ENCODE peak calls at places on chromosome 12, in nine cellular contexts. One of them, this sample, is unnamed.

GRCh38 chr12:92002195-92002649 is 143.4 kb downstream of the BTG1 start:
- DNase-seq in GM13976: no peak
- DNase-seq in activated CD4-positive, CD25-positive, alpha-beta regulatory T cell treated with anti-CD3 and anti-CD28 coated beads, Interleukin-2, amount 50 U/mL, for 16 hours: no peak
- DNase-seq in CD8-positive, alpha-beta memory T cell: no peak
- DNase-seq in RPMI7951: no peak
- DNase-seq in stimulated activated CD8-positive, alpha-beta memory T cell treated with anti-CD3 and anti-CD28 coated beads, Interleukin-2, amount 100 ng/mL, for 1 hour: no peak
- DNase-seq in stimulated activated CD4-positive, alpha-beta T cell treated with anti-CD3 and anti-CD28 coated beads, TNF-alpha, amount 100 ng/mL, for 24 hours: no peak
- DNase-seq in T-helper 17 cell: no peak
- DNase-seq in mammary epithelial cell: no peak
- DNase-seq in this sample: no peak

GRCh38 chr12:132764231-132764630 is 2.6 kb upstream of the ANKLE2 start:
- DNase-seq in activated CD4-positive, CD25-positive, alpha-beta regulatory T cell treated with anti-CD3 and anti-CD28 coated beads, Interleukin-2, amount 50 U/mL, for 16 hours: no peak
- DNase-seq in GM13976: no peak
- DNase-seq in CD8-positive, alpha-beta memory T cell: no peak
- DNase-seq in RPMI7951: no peak
- DNase-seq in stimulated activated CD8-positive, alpha-beta memory T cell treated with anti-CD3 and anti-CD28 coated beads, Interleukin-2, amount 100 ng/mL, for 1 hour: no peak
- DNase-seq in T-helper 17 cell: no peak
- DNase-seq in mammary epithelial cell: no peak
- DNase-seq in stimulated activated CD4-positive, alpha-beta T cell treated with anti-CD3 and anti-CD28 coated beads, TNF-alpha, amount 100 ng/mL, for 24 hours: no peak
- DNase-seq in this sample: no peak

GRCh38 chr12:8779281-8779680 is 43.1 kb upstream of the A2ML1 start:
- DNase-seq in GM13976: no peak
- DNase-seq in RPMI7951: no peak
- DNase-seq in stimulated activated CD4-positive, alpha-beta T cell treated with anti-CD3 and anti-CD28 coated beads, TNF-alpha, amount 100 ng/mL, for 24 hours: no peak
- DNase-seq in stimulated activated CD8-positive, alpha-beta memory T cell treated with anti-CD3 and anti-CD28 coated beads, Interleukin-2, amount 100 ng/mL, for 1 hour: no peak
- DNase-seq in mammary epithelial cell: no peak
- DNase-seq in activated CD4-positive, CD25-positive, alpha-beta regulatory T cell treated with anti-CD3 and anti-CD28 coated beads, Interleukin-2, amount 50 U/mL, for 16 hours: no peak
- DNase-seq in CD8-positive, alpha-beta memory T cell: no peak
- DNase-seq in T-helper 17 cell: no peak
- DNase-seq in this sample: no peak

GRCh38 chr12:92546259-92546825 is 156.4 kb upstream of the PLEKHG7 start:
- DNase-seq in T-helper 17 cell: no peak
- DNase-seq in mammary epithelial cell: no peak
- DNase-seq in GM13976: no peak
- DNase-seq in CD8-positive, alpha-beta memory T cell: no peak
- DNase-seq in RPMI7951: no peak
- DNase-seq in activated CD4-positive, CD25-positive, alpha-beta regulatory T cell treated with anti-CD3 and anti-CD28 coated beads, Interleukin-2, amount 50 U/mL, for 16 hours: no peak
- DNase-seq in stimulated activated CD8-positive, alpha-beta memory T cell treated with anti-CD3 and anti-CD28 coated beads, Interleukin-2, amount 100 ng/mL, for 1 hour: no peak
- DNase-seq in stimulated activated CD4-positive, alpha-beta T cell treated with anti-CD3 and anti-CD28 coated beads, TNF-alpha, amount 100 ng/mL, for 24 hours: no peak
- DNase-seq in this sample: no peak

GRCh38 chr12:118417942-118418341 is 41.6 kb downstream of the SUDS3 start:
- DNase-seq in RPMI7951: no peak
- DNase-seq in activated CD4-positive, CD25-positive, alpha-beta regulatory T cell treated with anti-CD3 and anti-CD28 coated beads, Interleukin-2, amount 50 U/mL, for 16 hours: no peak
- DNase-seq in T-helper 17 cell: no peak
- DNase-seq in GM13976: no peak
- DNase-seq in CD8-positive, alpha-beta memory T cell: no peak
- DNase-seq in stimulated activated CD4-positive, alpha-beta T cell treated with anti-CD3 and anti-CD28 coated beads, TNF-alpha, amount 100 ng/mL, for 24 hours: no peak
- DNase-seq in stimulated activated CD8-positive, alpha-beta memory T cell treated with anti-CD3 and anti-CD28 coated beads, Interleukin-2, amount 100 ng/mL, for 1 hour: no peak
- DNase-seq in mammary epithelial cell: no peak
- DNase-seq in this sample: no peak

GRCh38 chr12:7833831-7834230 is 38.9 kb downstream of the SLC2A14 start:
- DNase-seq in stimulated activated CD4-positive, alpha-beta T cell treated with anti-CD3 and anti-CD28 coated beads, TNF-alpha, amount 100 ng/mL, for 24 hours: no peak
- DNase-seq in T-helper 17 cell: no peak
- DNase-seq in CD8-positive, alpha-beta memory T cell: no peak
- DNase-seq in RPMI7951: peak; percentile 4
- DNase-seq in activated CD4-positive, CD25-positive, alpha-beta regulatory T cell treated with anti-CD3 and anti-CD28 coated beads, Interleukin-2, amount 50 U/mL, for 16 hours: no peak
- DNase-seq in stimulated activated CD8-positive, alpha-beta memory T cell treated with anti-CD3 and anti-CD28 coated beads, Interleukin-2, amount 100 ng/mL, for 1 hour: no peak
- DNase-seq in mammary epithelial cell: no peak
- DNase-seq in GM13976: no peak
- DNase-seq in this sample: no peak

GRCh38 chr12:20154060-20154459 is 214.3 kb upstream of the PDE3A start:
- DNase-seq in GM13976: no peak
- DNase-seq in T-helper 17 cell: no peak
- DNase-seq in RPMI7951: peak; percentile 41
- DNase-seq in CD8-positive, alpha-beta memory T cell: no peak
- DNase-seq in stimulated activated CD8-positive, alpha-beta memory T cell treated with anti-CD3 and anti-CD28 coated beads, Interleukin-2, amount 100 ng/mL, for 1 hour: no peak
- DNase-seq in mammary epithelial cell: no peak
- DNase-seq in stimulated activated CD4-positive, alpha-beta T cell treated with anti-CD3 and anti-CD28 coated beads, TNF-alpha, amount 100 ng/mL, for 24 hours: no peak
- DNase-seq in activated CD4-positive, CD25-positive, alpha-beta regulatory T cell treated with anti-CD3 and anti-CD28 coated beads, Interleukin-2, amount 50 U/mL, for 16 hours: no peak
- DNase-seq in this sample: no peak

GRCh38 chr12:24596768-24597388 is 352.0 kb downstream of the BCAT1 start:
- DNase-seq in activated CD4-positive, CD25-positive, alpha-beta regulatory T cell treated with anti-CD3 and anti-CD28 coated beads, Interleukin-2, amount 50 U/mL, for 16 hours: no peak
- DNase-seq in GM13976: peak; percentile 31
- DNase-seq in CD8-positive, alpha-beta memory T cell: no peak
- DNase-seq in RPMI7951: peak; percentile 42
- DNase-seq in mammary epithelial cell: peak; percentile 20
- DNase-seq in stimulated activated CD8-positive, alpha-beta memory T cell treated with anti-CD3 and anti-CD28 coated beads, Interleukin-2, amount 100 ng/mL, for 1 hour: no peak
- DNase-seq in T-helper 17 cell: no peak
- DNase-seq in stimulated activated CD4-positive, alpha-beta T cell treated with anti-CD3 and anti-CD28 coated beads, TNF-alpha, amount 100 ng/mL, for 24 hours: no peak
- DNase-seq in this sample: peak; percentile 74

GRCh38 chr12:100450726-100451125 is 22.9 kb upstream of the NR1H4 start:
- DNase-seq in T-helper 17 cell: no peak
- DNase-seq in mammary epithelial cell: no peak
- DNase-seq in activated CD4-positive, CD25-positive, alpha-beta regulatory T cell treated with anti-CD3 and anti-CD28 coated beads, Interleukin-2, amount 50 U/mL, for 16 hours: no peak
- DNase-seq in GM13976: no peak
- DNase-seq in stimulated activated CD8-positive, alpha-beta memory T cell treated with anti-CD3 and anti-CD28 coated beads, Interleukin-2, amount 100 ng/mL, for 1 hour: no peak
- DNase-seq in RPMI7951: no peak
- DNase-seq in stimulated activated CD4-positive, alpha-beta T cell treated with anti-CD3 and anti-CD28 coated beads, TNF-alpha, amount 100 ng/mL, for 24 hours: no peak
- DNase-seq in CD8-positive, alpha-beta memory T cell: no peak
- DNase-seq in this sample: no peak

GRCh38 chr12:100752841-100753240 is 41.7 kb upstream of the ANO4 start:
- DNase-seq in GM13976: no peak
- DNase-seq in stimulated activated CD4-positive, alpha-beta T cell treated with anti-CD3 and anti-CD28 coated beads, TNF-alpha, amount 100 ng/mL, for 24 hours: no peak
- DNase-seq in CD8-positive, alpha-beta memory T cell: no peak
- DNase-seq in mammary epithelial cell: peak; percentile 65
- DNase-seq in T-helper 17 cell: no peak
- DNase-seq in activated CD4-positive, CD25-positive, alpha-beta regulatory T cell treated with anti-CD3 and anti-CD28 coated beads, Interleukin-2, amount 50 U/mL, for 16 hours: no peak
- DNase-seq in stimulated activated CD8-positive, alpha-beta memory T cell treated with anti-CD3 and anti-CD28 coated beads, Interleukin-2, amount 100 ng/mL, for 1 hour: no peak
- DNase-seq in RPMI7951: no peak
- DNase-seq in this sample: no peak

GRCh38 chr12:76757694-76758093 is 6.2 kb upstream of the ZDHHC17 start:
- DNase-seq in T-helper 17 cell: no peak
- DNase-seq in mammary epithelial cell: peak; percentile 22
- DNase-seq in CD8-positive, alpha-beta memory T cell: no peak
- DNase-seq in stimulated activated CD4-positive, alpha-beta T cell treated with anti-CD3 and anti-CD28 coated beads, TNF-alpha, amount 100 ng/mL, for 24 hours: no peak
- DNase-seq in GM13976: no peak
- DNase-seq in stimulated activated CD8-positive, alpha-beta memory T cell treated with anti-CD3 and anti-CD28 coated beads, Interleukin-2, amount 100 ng/mL, for 1 hour: no peak
- DNase-seq in activated CD4-positive, CD25-positive, alpha-beta regulatory T cell treated with anti-CD3 and anti-CD28 coated beads, Interleukin-2, amount 50 U/mL, for 16 hours: no peak
- DNase-seq in RPMI7951: peak; percentile 18
- DNase-seq in this sample: no peak

GRCh38 chr12:59708059-59708458 is 112.2 kb downstream of the SLC16A7 start:
- DNase-seq in RPMI7951: peak; percentile 55
- DNase-seq in CD8-positive, alpha-beta memory T cell: no peak
- DNase-seq in GM13976: no peak
- DNase-seq in T-helper 17 cell: no peak
- DNase-seq in stimulated activated CD8-positive, alpha-beta memory T cell treated with anti-CD3 and anti-CD28 coated beads, Interleukin-2, amount 100 ng/mL, for 1 hour: no peak
- DNase-seq in stimulated activated CD4-positive, alpha-beta T cell treated with anti-CD3 and anti-CD28 coated beads, TNF-alpha, amount 100 ng/mL, for 24 hours: no peak
- DNase-seq in mammary epithelial cell: peak; percentile 67
- DNase-seq in activated CD4-positive, CD25-positive, alpha-beta regulatory T cell treated with anti-CD3 and anti-CD28 coated beads, Interleukin-2, amount 50 U/mL, for 16 hours: no peak
- DNase-seq in this sample: no peak

GRCh38 chr12:70094467-70094866 is 148.8 kb upstream of the CNOT2 start:
- DNase-seq in RPMI7951: no peak
- DNase-seq in GM13976: no peak
- DNase-seq in stimulated activated CD8-positive, alpha-beta memory T cell treated with anti-CD3 and anti-CD28 coated beads, Interleukin-2, amount 100 ng/mL, for 1 hour: no peak
- DNase-seq in T-helper 17 cell: no peak
- DNase-seq in stimulated activated CD4-positive, alpha-beta T cell treated with anti-CD3 and anti-CD28 coated beads, TNF-alpha, amount 100 ng/mL, for 24 hours: no peak
- DNase-seq in mammary epithelial cell: no peak
- DNase-seq in activated CD4-positive, CD25-positive, alpha-beta regulatory T cell treated with anti-CD3 and anti-CD28 coated beads, Interleukin-2, amount 50 U/mL, for 16 hours: no peak
- DNase-seq in CD8-positive, alpha-beta memory T cell: no peak
- DNase-seq in this sample: no peak

GRCh38 chr12:49624919-49625577 is 1.7 kb downstream of the PRPF40B start:
- DNase-seq in RPMI7951: peak; percentile 60
- DNase-seq in stimulated activated CD8-positive, alpha-beta memory T cell treated with anti-CD3 and anti-CD28 coated beads, Interleukin-2, amount 100 ng/mL, for 1 hour: no peak
- DNase-seq in GM13976: no peak
- DNase-seq in CD8-positive, alpha-beta memory T cell: no peak
- DNase-seq in stimulated activated CD4-positive, alpha-beta T cell treated with anti-CD3 and anti-CD28 coated beads, TNF-alpha, amount 100 ng/mL, for 24 hours: no peak
- DNase-seq in mammary epithelial cell: peak; percentile 92
- DNase-seq in activated CD4-positive, CD25-positive, alpha-beta regulatory T cell treated with anti-CD3 and anti-CD28 coated beads, Interleukin-2, amount 50 U/mL, for 16 hours: no peak
- DNase-seq in T-helper 17 cell: no peak
- DNase-seq in this sample: no peak

GRCh38 chr12:1443421-1444141 is 150.8 kb downstream of the FBXL14 start:
- DNase-seq in CD8-positive, alpha-beta memory T cell: no peak
- DNase-seq in activated CD4-positive, CD25-positive, alpha-beta regulatory T cell treated with anti-CD3 and anti-CD28 coated beads, Interleukin-2, amount 50 U/mL, for 16 hours: no peak
- DNase-seq in RPMI7951: peak; percentile 4
- DNase-seq in stimulated activated CD8-positive, alpha-beta memory T cell treated with anti-CD3 and anti-CD28 coated beads, Interleukin-2, amount 100 ng/mL, for 1 hour: no peak
- DNase-seq in T-helper 17 cell: no peak
- DNase-seq in mammary epithelial cell: peak; percentile 78
- DNase-seq in GM13976: no peak
- DNase-seq in stimulated activated CD4-positive, alpha-beta T cell treated with anti-CD3 and anti-CD28 coated beads, TNF-alpha, amount 100 ng/mL, for 24 hours: no peak
- DNase-seq in this sample: no peak

GRCh38 chr12:52944683-52945388 is 4.1 kb upstream of the KRT18 start:
- DNase-seq in activated CD4-positive, CD25-positive, alpha-beta regulatory T cell treated with anti-CD3 and anti-CD28 coated beads, Interleukin-2, amount 50 U/mL, for 16 hours: no peak
- DNase-seq in stimulated activated CD4-positive, alpha-beta T cell treated with anti-CD3 and anti-CD28 coated beads, TNF-alpha, amount 100 ng/mL, for 24 hours: no peak
- DNase-seq in GM13976: no peak
- DNase-seq in mammary epithelial cell: no peak
- DNase-seq in stimulated activated CD8-positive, alpha-beta memory T cell treated with anti-CD3 and anti-CD28 coated beads, Interleukin-2, amount 100 ng/mL, for 1 hour: no peak
- DNase-seq in CD8-positive, alpha-beta memory T cell: no peak
- DNase-seq in RPMI7951: no peak
- DNase-seq in T-helper 17 cell: no peak
- DNase-seq in this sample: no peak

GRCh38 chr12:104823985-104824441 is 134.1 kb downstream of the SLC41A2 start:
- DNase-seq in activated CD4-positive, CD25-positive, alpha-beta regulatory T cell treated with anti-CD3 and anti-CD28 coated beads, Interleukin-2, amount 50 U/mL, for 16 hours: no peak
- DNase-seq in mammary epithelial cell: no peak
- DNase-seq in stimulated activated CD8-positive, alpha-beta memory T cell treated with anti-CD3 and anti-CD28 coated beads, Interleukin-2, amount 100 ng/mL, for 1 hour: no peak
- DNase-seq in CD8-positive, alpha-beta memory T cell: no peak
- DNase-seq in T-helper 17 cell: no peak
- DNase-seq in RPMI7951: no peak
- DNase-seq in GM13976: no peak
- DNase-seq in stimulated activated CD4-positive, alpha-beta T cell treated with anti-CD3 and anti-CD28 coated beads, TNF-alpha, amount 100 ng/mL, for 24 hours: no peak
- DNase-seq in this sample: no peak

GRCh38 chr12:21054334-21054733 is 76.7 kb upstream of the SLCO1B1 start:
- DNase-seq in CD8-positive, alpha-beta memory T cell: no peak
- DNase-seq in mammary epithelial cell: no peak
- DNase-seq in GM13976: no peak
- DNase-seq in RPMI7951: no peak
- DNase-seq in activated CD4-positive, CD25-positive, alpha-beta regulatory T cell treated with anti-CD3 and anti-CD28 coated beads, Interleukin-2, amount 50 U/mL, for 16 hours: no peak
- DNase-seq in T-helper 17 cell: no peak
- DNase-seq in stimulated activated CD8-positive, alpha-beta memory T cell treated with anti-CD3 and anti-CD28 coated beads, Interleukin-2, amount 100 ng/mL, for 1 hour: no peak
- DNase-seq in stimulated activated CD4-positive, alpha-beta T cell treated with anti-CD3 and anti-CD28 coated beads, TNF-alpha, amount 100 ng/mL, for 24 hours: no peak
- DNase-seq in this sample: no peak

GRCh38 chr12:132543298-132544172 is 53.6 kb downstream of the FBRSL1 start:
- DNase-seq in stimulated activated CD4-positive, alpha-beta T cell treated with anti-CD3 and anti-CD28 coated beads, TNF-alpha, amount 100 ng/mL, for 24 hours: no peak
- DNase-seq in CD8-positive, alpha-beta memory T cell: no peak
- DNase-seq in T-helper 17 cell: no peak
- DNase-seq in mammary epithelial cell: no peak
- DNase-seq in RPMI7951: no peak
- DNase-seq in stimulated activated CD8-positive, alpha-beta memory T cell treated with anti-CD3 and anti-CD28 coated beads, Interleukin-2, amount 100 ng/mL, for 1 hour: no peak
- DNase-seq in GM13976: no peak
- DNase-seq in activated CD4-positive, CD25-positive, alpha-beta regulatory T cell treated with anti-CD3 and anti-CD28 coated beads, Interleukin-2, amount 50 U/mL, for 16 hours: no peak
- DNase-seq in this sample: no peak

GRCh38 chr12:123828120-123828519 is 66.0 kb downstream of the DNAH10 start:
- DNase-seq in stimulated activated CD4-positive, alpha-beta T cell treated with anti-CD3 and anti-CD28 coated beads, TNF-alpha, amount 100 ng/mL, for 24 hours: no peak
- DNase-seq in RPMI7951: no peak
- DNase-seq in T-helper 17 cell: no peak
- DNase-seq in mammary epithelial cell: no peak
- DNase-seq in stimulated activated CD8-positive, alpha-beta memory T cell treated with anti-CD3 and anti-CD28 coated beads, Interleukin-2, amount 100 ng/mL, for 1 hour: no peak
- DNase-seq in CD8-positive, alpha-beta memory T cell: no peak
- DNase-seq in activated CD4-positive, CD25-positive, alpha-beta regulatory T cell treated with anti-CD3 and anti-CD28 coated beads, Interleukin-2, amount 50 U/mL, for 16 hours: no peak
- DNase-seq in GM13976: no peak
- DNase-seq in this sample: no peak

GRCh38 chr12:107951024-107951423 is 176.5 kb downstream of the ASCL4 start:
- DNase-seq in stimulated activated CD8-positive, alpha-beta memory T cell treated with anti-CD3 and anti-CD28 coated beads, Interleukin-2, amount 100 ng/mL, for 1 hour: no peak
- DNase-seq in mammary epithelial cell: no peak
- DNase-seq in activated CD4-positive, CD25-positive, alpha-beta regulatory T cell treated with anti-CD3 and anti-CD28 coated beads, Interleukin-2, amount 50 U/mL, for 16 hours: no peak
- DNase-seq in stimulated activated CD4-positive, alpha-beta T cell treated with anti-CD3 and anti-CD28 coated beads, TNF-alpha, amount 100 ng/mL, for 24 hours: no peak
- DNase-seq in T-helper 17 cell: no peak
- DNase-seq in GM13976: no peak
- DNase-seq in RPMI7951: no peak
- DNase-seq in CD8-positive, alpha-beta memory T cell: no peak
- DNase-seq in this sample: no peak

GRCh38 chr12:102300824-102301461 is 103.3 kb upstream of the PMCH start:
- DNase-seq in stimulated activated CD8-positive, alpha-beta memory T cell treated with anti-CD3 and anti-CD28 coated beads, Interleukin-2, amount 100 ng/mL, for 1 hour: no peak
- DNase-seq in CD8-positive, alpha-beta memory T cell: no peak
- DNase-seq in stimulated activated CD4-positive, alpha-beta T cell treated with anti-CD3 and anti-CD28 coated beads, TNF-alpha, amount 100 ng/mL, for 24 hours: no peak
- DNase-seq in mammary epithelial cell: peak; percentile 63
- DNase-seq in GM13976: peak; percentile 34
- DNase-seq in activated CD4-positive, CD25-positive, alpha-beta regulatory T cell treated with anti-CD3 and anti-CD28 coated beads, Interleukin-2, amount 50 U/mL, for 16 hours: no peak
- DNase-seq in T-helper 17 cell: no peak
- DNase-seq in RPMI7951: peak; percentile 8
- DNase-seq in this sample: peak; percentile 79

GRCh38 chr12:70543444-70543843 is 93.8 kb downstream of the PTPRB start:
- DNase-seq in activated CD4-positive, CD25-positive, alpha-beta regulatory T cell treated with anti-CD3 and anti-CD28 coated beads, Interleukin-2, amount 50 U/mL, for 16 hours: no peak
- DNase-seq in CD8-positive, alpha-beta memory T cell: no peak
- DNase-seq in T-helper 17 cell: no peak
- DNase-seq in mammary epithelial cell: peak; percentile 89
- DNase-seq in RPMI7951: peak; percentile 87
- DNase-seq in stimulated activated CD8-positive, alpha-beta memory T cell treated with anti-CD3 and anti-CD28 coated beads, Interleukin-2, amount 100 ng/mL, for 1 hour: no peak
- DNase-seq in stimulated activated CD4-positive, alpha-beta T cell treated with anti-CD3 and anti-CD28 coated beads, TNF-alpha, amount 100 ng/mL, for 24 hours: no peak
- DNase-seq in GM13976: no peak
- DNase-seq in this sample: peak; percentile 8

GRCh38 chr12:104385510-104385909 is 71.2 kb upstream of the CHST11 start:
- DNase-seq in stimulated activated CD4-positive, alpha-beta T cell treated with anti-CD3 and anti-CD28 coated beads, TNF-alpha, amount 100 ng/mL, for 24 hours: no peak
- DNase-seq in activated CD4-positive, CD25-positive, alpha-beta regulatory T cell treated with anti-CD3 and anti-CD28 coated beads, Interleukin-2, amount 50 U/mL, for 16 hours: no peak
- DNase-seq in stimulated activated CD8-positive, alpha-beta memory T cell treated with anti-CD3 and anti-CD28 coated beads, Interleukin-2, amount 100 ng/mL, for 1 hour: no peak
- DNase-seq in GM13976: no peak
- DNase-seq in mammary epithelial cell: no peak
- DNase-seq in RPMI7951: no peak
- DNase-seq in CD8-positive, alpha-beta memory T cell: no peak
- DNase-seq in T-helper 17 cell: no peak
- DNase-seq in this sample: no peak

GRCh38 chr12:118855858-118856257 is 125.5 kb upstream of the SRRM4 start:
- DNase-seq in RPMI7951: no peak
- DNase-seq in stimulated activated CD8-positive, alpha-beta memory T cell treated with anti-CD3 and anti-CD28 coated beads, Interleukin-2, amount 100 ng/mL, for 1 hour: no peak
- DNase-seq in T-helper 17 cell: no peak
- DNase-seq in activated CD4-positive, CD25-positive, alpha-beta regulatory T cell treated with anti-CD3 and anti-CD28 coated beads, Interleukin-2, amount 50 U/mL, for 16 hours: no peak
- DNase-seq in CD8-positive, alpha-beta memory T cell: no peak
- DNase-seq in mammary epithelial cell: no peak
- DNase-seq in stimulated activated CD4-positive, alpha-beta T cell treated with anti-CD3 and anti-CD28 coated beads, TNF-alpha, amount 100 ng/mL, for 24 hours: no peak
- DNase-seq in GM13976: no peak
- DNase-seq in this sample: no peak

GRCh38 chr12:114636723-114637480 is 47.1 kb downstream of the TBX3 start:
- DNase-seq in T-helper 17 cell: no peak
- DNase-seq in stimulated activated CD4-positive, alpha-beta T cell treated with anti-CD3 and anti-CD28 coated beads, TNF-alpha, amount 100 ng/mL, for 24 hours: no peak
- DNase-seq in RPMI7951: peak; percentile 10
- DNase-seq in CD8-positive, alpha-beta memory T cell: no peak
- DNase-seq in mammary epithelial cell: peak; percentile 56
- DNase-seq in GM13976: no peak
- DNase-seq in activated CD4-positive, CD25-positive, alpha-beta regulatory T cell treated with anti-CD3 and anti-CD28 coated beads, Interleukin-2, amount 50 U/mL, for 16 hours: no peak
- DNase-seq in stimulated activated CD8-positive, alpha-beta memory T cell treated with anti-CD3 and anti-CD28 coated beads, Interleukin-2, amount 100 ng/mL, for 1 hour: no peak
- DNase-seq in this sample: peak; percentile 72

GRCh38 chr12:28939427-28939826 is 209.7 kb upstream of the FAR2 start:
- DNase-seq in activated CD4-positive, CD25-positive, alpha-beta regulatory T cell treated with anti-CD3 and anti-CD28 coated beads, Interleukin-2, amount 50 U/mL, for 16 hours: no peak
- DNase-seq in stimulated activated CD4-positive, alpha-beta T cell treated with anti-CD3 and anti-CD28 coated beads, TNF-alpha, amount 100 ng/mL, for 24 hours: no peak
- DNase-seq in RPMI7951: no peak
- DNase-seq in stimulated activated CD8-positive, alpha-beta memory T cell treated with anti-CD3 and anti-CD28 coated beads, Interleukin-2, amount 100 ng/mL, for 1 hour: no peak
- DNase-seq in CD8-positive, alpha-beta memory T cell: no peak
- DNase-seq in GM13976: no peak
- DNase-seq in mammary epithelial cell: peak; percentile 8
- DNase-seq in T-helper 17 cell: no peak
- DNase-seq in this sample: no peak

GRCh38 chr12:120856980-120857379 is 47.2 kb downstream of the SPPL3 start:
- DNase-seq in CD8-positive, alpha-beta memory T cell: peak; percentile 13
- DNase-seq in RPMI7951: no peak
- DNase-seq in GM13976: no peak
- DNase-seq in mammary epithelial cell: peak; percentile 61
- DNase-seq in T-helper 17 cell: no peak
- DNase-seq in stimulated activated CD4-positive, alpha-beta T cell treated with anti-CD3 and anti-CD28 coated beads, TNF-alpha, amount 100 ng/mL, for 24 hours: no peak
- DNase-seq in stimulated activated CD8-positive, alpha-beta memory T cell treated with anti-CD3 and anti-CD28 coated beads, Interleukin-2, amount 100 ng/mL, for 1 hour: no peak
- DNase-seq in activated CD4-positive, CD25-positive, alpha-beta regulatory T cell treated with anti-CD3 and anti-CD28 coated beads, Interleukin-2, amount 50 U/mL, for 16 hours: no peak
- DNase-seq in this sample: peak; percentile 22

GRCh38 chr12:96516472-96517417 is 27.4 kb downstream of the CFAP54 start:
- DNase-seq in stimulated activated CD4-positive, alpha-beta T cell treated with anti-CD3 and anti-CD28 coated beads, TNF-alpha, amount 100 ng/mL, for 24 hours: peak; percentile 83
- DNase-seq in stimulated activated CD8-positive, alpha-beta memory T cell treated with anti-CD3 and anti-CD28 coated beads, Interleukin-2, amount 100 ng/mL, for 1 hour: peak; percentile 74
- DNase-seq in RPMI7951: peak; percentile 62
- DNase-seq in mammary epithelial cell: peak; percentile 56
- DNase-seq in T-helper 17 cell: peak; percentile 66
- DNase-seq in activated CD4-positive, CD25-positive, alpha-beta regulatory T cell treated with anti-CD3 and anti-CD28 coated beads, Interleukin-2, amount 50 U/mL, for 16 hours: peak; percentile 71
- DNase-seq in GM13976: peak; percentile 65
- DNase-seq in CD8-positive, alpha-beta memory T cell: peak; percentile 77
- DNase-seq in this sample: peak; percentile 86